ENCODE peak calls at places on chromosomes 3 and 15, in six cellular contexts. M is Karpas-422; R is HTR-8/SVneo; Q is 8988T; I is brain microvascular endothelial cell; S is stimulated activated naive CD4-positive, alpha-beta T cell. B is an unnamed sample.

GRCh38 chr15:41814534-41814933 is 13.4 kb upstream of the JMJD7 start:
- DNase-seq in S (no peak), Q (no peak), R (no peak), I (no peak), M (no peak), B (no peak)

GRCh38 chr3:56753206-56753605 is 48.5 kb downstream of the ARHGEF3 start:
- DNase-seq in Q (no peak), M (no peak), R (no peak), S (no peak), I (no peak), B (no peak)

GRCh38 chr3:13927295-13927694 is 47.4 kb upstream of the WNT7A start:
- DNase-seq in I (no peak), M (no peak), S (no peak), R (peak), Q (peak), B (no peak)

GRCh38 chr3:11605398-11605797 is 38.3 kb downstream of the VGLL4 start:
- DNase-seq in I (no peak), R (no peak), M (no peak), S (no peak), Q (no peak), B (no peak)

GRCh38 chr15:70741677-70742293 is 21.6 kb downstream of the UACA start:
- DNase-seq in Q (no peak), R (peak), M (no peak), S (no peak), I (no peak), B (no peak)

GRCh38 chr3:51691021-51691420 is 15.8 kb upstream of the GRM2 start:
- DNase-seq in Q (no peak), R (no peak), I (no peak), M (no peak), S (no peak), B (no peak)

GRCh38 chr15:88572030-88572333 is 25.5 kb upstream of the DET1 start:
- DNase-seq in M (no peak), Q (no peak), I (no peak), S (no peak), R (no peak), B (no peak)

GRCh38 chr15:62850791-62851291 is 191.7 kb upstream of the TPM1 start:
- DNase-seq in Q (peak), I (peak), R (peak), S (no peak), M (no peak), B (no peak)

GRCh38 chr3:195544634-195545033 is 1.5 kb upstream of the PPP1R2 start:
- DNase-seq in M (no peak), R (no peak), I (no peak), Q (no peak), S (no peak), B (no peak)